ENCODE peak calls at places on chromosomes 1 and 21, in four cellular contexts. Y, Q, V and E are unnamed samples.

GRCh38 chr1:67685558-67686271 is 714 bp downstream of the GADD45A start:
- DNase-seq in V (peak), Y (peak), Q (peak), E (no peak)

GRCh38 chr1:29653886-29654450 is 417.6 kb downstream of the PTPRU start:
- DNase-seq in Q (no peak), Y (no peak), V (peak), E (no peak)

GRCh38 chr1:170200665-170201397 is 55.1 kb downstream of the NTMT2 start:
- DNase-seq in Y (no peak), V (no peak), Q (no peak), E (no peak)

GRCh38 chr1:39675220-39675619 is 3.3 kb upstream of the NT5C1A start:
- DNase-seq in Q (no peak), Y (no peak), V (no peak), E (no peak)

GRCh38 chr1:235741294-235741693 is 91.7 kb upstream of the GNG4 start:
- DNase-seq in Q (no peak), Y (no peak), V (no peak), E (no peak)

GRCh38 chr1:175768610-175769009 is 25.2 kb upstream of the TNR start:
- DNase-seq in Q (no peak), V (no peak), Y (no peak), E (no peak)

GRCh38 chr1:200364831-200365230 is 45.0 kb downstream of the ZNF281 start:
- DNase-seq in V (no peak), Y (peak), Q (no peak), E (no peak)

GRCh38 chr1:107122241-107122640 is 18.6 kb upstream of the NTNG1 start:
- DNase-seq in Q (no peak), V (no peak), Y (no peak), E (no peak)

GRCh38 chr1:54606096-54606989 is 17.0 kb downstream of the FAM151A start:
- DNase-seq in Q (no peak), V (no peak), Y (no peak), E (no peak)

GRCh38 chr21:29104239-29104708 is 26.2 kb upstream of the MAP3K7CL start:
- DNase-seq in V (no peak), Q (no peak), Y (no peak), E (peak)

GRCh38 chr1:224587051-224587450 is 29.1 kb upstream of the CNIH3 start:
- DNase-seq in V (no peak), Y (no peak), Q (no peak), E (no peak)

GRCh38 chr1:177077734-177078489 is 86.6 kb downstream of the ASTN1 start:
- DNase-seq in Y (no peak), V (no peak), Q (no peak), E (no peak)